ENCODE peak calls at places on chromosomes 12 and 14, in four cellular contexts. G is psoas muscle, Y is mucosa of gallbladder, V is hypothalamus. W is an unnamed sample.

GRCh38 chr12:121925361-121925725 is 7.0 kb downstream of the CFAP251 start:
- DNase-seq in Y (no peak), G (no peak), V (no peak), W (no peak)

GRCh38 chr14:103905861-103906456 is 22.3 kb upstream of the TDRD9 start:
- DNase-seq in Y (no peak), G (no peak), V (no peak), W (no peak)

GRCh38 chr12:22282283-22282682 is 52.2 kb downstream of the ST8SIA1 start:
- DNase-seq in G (no peak), V (no peak), Y (no peak), W (no peak)

GRCh38 chr12:29238822-29239291 is 89.8 kb downstream of the FAR2 start:
- DNase-seq in G (no peak), Y (no peak), V (no peak), W (no peak)

GRCh38 chr14:52402812-52403526 is 88.9 kb downstream of the PTGER2 start:
- DNase-seq in Y (no peak), V (no peak), G (no peak), W (no peak)

GRCh38 chr14:71317385-71318096 is 410.3 kb downstream of the PCNX1 start:
- DNase-seq in V (no peak), G (no peak), Y (no peak), W (no peak)

GRCh38 chr14:105055736-105056302 is 9.4 kb downstream of the GPR132 start:
- DNase-seq in V (no peak), G (peak), Y (no peak), W (no peak)

GRCh38 chr12:39122562-39123204 is 217.3 kb upstream of the CPNE8 start:
- DNase-seq in V (no peak), G (no peak), Y (no peak), W (no peak)

GRCh38 chr12:40212566-40212965 is 12.2 kb upstream of the LRRK2 start:
- DNase-seq in G (no peak), Y (no peak), V (no peak), W (no peak)

GRCh38 chr12:124006582-124007170 is 33.7 kb downstream of the ZNF664 start:
- DNase-seq in Y (no peak), G (no peak), V (no peak), W (no peak)

GRCh38 chr14:55448146-55448614 is 7.8 kb upstream of the TBPL2 start:
- DNase-seq in G (no peak), Y (no peak), V (no peak), W (no peak)

GRCh38 chr12:28626504-28626903 is 436.2 kb downstream of the CCDC91 start:
- DNase-seq in G (no peak), V (no peak), Y (no peak), W (no peak)

GRCh38 chr12:11758838-11759509 is 109.5 kb downstream of the ETV6 start:
- DNase-seq in V (no peak), Y (peak), G (no peak), W (no peak)

GRCh38 chr12:60174914-60175313 is 579.1 kb downstream of the SLC16A7 start:
- DNase-seq in Y (no peak), V (no peak), G (no peak), W (no peak)

GRCh38 chr12:27552886-27553560 is 29.0 kb downstream of the PPFIBP1 start:
- DNase-seq in Y (no peak), V (peak), G (no peak), W (no peak)

GRCh38 chr12:96766232-96766631 is 140.8 kb upstream of the NEDD1 start:
- DNase-seq in V (no peak), Y (no peak), G (no peak), W (no peak)

W was measured in NCI-H1417.